ENCODE peak calls at places on chromosomes 6 and 20, in four cellular contexts. A is K562, L is H1, B is GM12878. I is an unnamed sample.

GRCh38 chr6:124984668-124985338 is 22.6 kb downstream of the RNF217 start:
- DNase-seq in A (no peak), L (no peak), B (no peak), I (no peak)

GRCh38 chr6:145891126-145891525 is 73.0 kb downstream of the SHPRH start:
- DNase-seq in A (no peak), L (no peak), B (no peak), I (peak)

GRCh38 chr20:1588869-1589460 is 30.8 kb downstream of the SIRPB1 start:
- DNase-seq in A (no peak), L (no peak), B (no peak), I (no peak)

GRCh38 chr6:166877349-166877748 is 79.0 kb downstream of the RNASET2 start:
- DNase-seq in A (no peak), L (no peak), B (no peak), I (no peak)

GRCh38 chr20:44827401-44827800 is 17.1 kb upstream of the RIMS4 start:
- DNase-seq in A (no peak), L (no peak), B (no peak), I (no peak)

GRCh38 chr6:38018755-38019165 is 199.2 kb downstream of the ZFAND3 start:
- DNase-seq in A (no peak), L (no peak), B (no peak), I (peak)

GRCh38 chr20:22711981-22712755 is 127.8 kb upstream of the FOXA2 start:
- DNase-seq in A (no peak), L (no peak), B (no peak), I (no peak)

GRCh38 chr6:26739811-26740210 is 80.3 kb upstream of the ZNF322 start:
- DNase-seq in A (no peak), L (peak), B (no peak), I (no peak)

GRCh38 chr6:44699851-44700250 is 312.3 kb downstream of the CDC5L start:
- DNase-seq in A (no peak), L (no peak), B (no peak), I (no peak)

GRCh38 chr6:134510920-134511319 is 193.0 kb upstream of the SGK1 start:
- DNase-seq in A (no peak), L (no peak), B (no peak), I (no peak)

GRCh38 chr6:159969204-159969912 is 476 bp downstream of the IGF2R start:
- DNase-seq in A (peak), L (peak), B (no peak), I (no peak)

GRCh38 chr6:159968295-159969203 is at the start of gene IGF2R:
- DNase-seq in A (peak), L (peak), B (no peak), I (peak)

GRCh38 chr6:159970659-159971063 is 1.8 kb downstream of the IGF2R start:
- DNase-seq in A (peak), L (no peak), B (no peak), I (no peak)

GRCh38 chr6:159971341-159972178 is 2.7 kb downstream of the IGF2R start:
- DNase-seq in A (peak), L (no peak), B (no peak), I (no peak)

DNA sequence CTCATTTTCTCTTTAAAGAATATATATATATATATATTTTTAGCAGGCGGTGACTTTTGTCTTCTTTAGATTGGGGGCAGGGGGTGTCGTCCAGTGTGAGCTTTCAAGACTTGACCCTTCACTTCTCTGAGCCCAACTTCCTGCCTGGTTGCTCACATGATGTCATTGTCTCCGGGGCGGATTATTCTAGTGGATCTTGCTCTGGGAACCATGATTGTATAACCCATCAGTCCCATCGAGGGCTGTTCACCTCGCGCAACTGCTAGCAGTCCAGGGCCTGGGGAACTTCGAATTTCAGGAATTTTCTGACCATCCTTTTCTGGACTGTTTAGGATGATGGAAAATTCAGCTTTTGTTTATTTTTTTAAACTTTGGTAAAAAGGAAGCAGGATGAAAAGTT is 1.0 kb downstream of the IGF2R start:
- DNase-seq in A (peak), L (no peak), B (no peak), I (peak)
- TF ChIP-seq POLR2A in A (peak), L (no peak), B (no peak), I (peak)

DNA sequence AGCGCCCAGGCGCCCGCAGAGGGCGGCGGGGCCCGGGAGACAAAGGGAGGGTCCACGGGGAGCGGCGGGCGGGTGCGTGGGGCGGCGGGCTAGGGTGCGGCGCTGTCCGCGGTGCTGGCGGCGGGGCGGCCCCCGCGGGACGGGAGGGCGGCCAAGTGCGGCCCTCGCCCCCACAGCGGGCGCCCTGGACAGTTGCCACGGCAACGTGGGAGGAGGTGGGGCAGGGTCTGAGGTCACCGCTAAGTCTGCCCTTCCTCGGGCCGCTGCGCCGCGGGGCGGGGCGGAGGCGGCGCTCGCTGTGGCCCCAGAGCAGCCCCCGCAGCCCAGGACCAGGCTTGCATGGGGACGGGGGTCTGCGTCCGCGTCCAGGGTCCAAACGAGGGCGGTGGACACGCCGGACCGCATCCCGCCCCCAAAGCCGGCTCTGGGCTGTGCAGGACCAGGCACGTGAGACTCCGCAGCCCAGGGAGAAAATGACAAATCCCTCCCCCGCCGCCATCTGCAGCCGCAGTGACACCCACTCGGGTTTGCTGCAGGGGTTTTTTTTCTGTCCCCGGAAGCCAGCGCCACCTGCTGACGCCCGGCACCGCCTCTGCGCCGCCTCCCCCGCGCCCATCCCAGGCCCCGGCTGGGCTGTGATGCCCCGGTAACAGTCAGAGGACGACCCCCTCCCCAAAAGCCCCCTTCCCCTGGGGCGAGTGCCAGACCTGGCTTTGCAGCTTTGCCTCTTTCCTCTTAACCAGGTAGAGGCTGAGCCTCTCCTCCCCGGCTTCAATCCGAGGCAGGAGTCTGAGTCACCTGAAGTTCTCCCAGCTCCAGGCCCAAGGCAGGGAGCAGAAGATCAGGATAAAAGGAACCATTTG is 36.8 kb downstream of the YTHDF1 start:
- DNase-seq in A (peak), L (peak), B (no peak), I (no peak)
- TF ChIP-seq GABPA in A (peak), L (no peak), B (no peak), I (no peak)

GRCh38 chr6:34791842-34792604 is at the start of gene BLTP3A:
- DNase-seq in A (peak), L (peak), B (no peak), I (peak)
- TF ChIP-seq POLR2A in A (peak), L (peak), B (peak), I (peak)

GRCh38 chr20:11920083-11920482 is 2.4 kb downstream of the BTBD3 start:
- DNase-seq in A (no peak), L (no peak), B (no peak), I (no peak)

GRCh38 chr20:11918280-11918952 is 723 bp downstream of the BTBD3 start:
- DNase-seq in A (no peak), L (no peak), B (no peak), I (no peak)

GRCh38 chr20:11921326-11921725 is 3.6 kb downstream of the BTBD3 start:
- DNase-seq in A (no peak), L (no peak), B (no peak), I (no peak)

GRCh38 chr20:11919046-11919445 is 1.4 kb downstream of the BTBD3 start:
- DNase-seq in A (no peak), L (no peak), B (no peak), I (no peak)

GRCh38 chr20:11919571-11919970 is 1.9 kb downstream of the BTBD3 start:
- DNase-seq in A (no peak), L (no peak), B (no peak), I (no peak)
- TF ChIP-seq GABPA in A (no peak), L (no peak), B (no peak), I (no peak)

GRCh38 chr6:143805832-143806281 is 37.3 kb upstream of the LTV1 start:
- DNase-seq in A (peak), L (no peak), B (no peak), I (no peak)
- TF ChIP-seq POLR2A in A (no peak), L (no peak), B (no peak), I (no peak)

DNA sequence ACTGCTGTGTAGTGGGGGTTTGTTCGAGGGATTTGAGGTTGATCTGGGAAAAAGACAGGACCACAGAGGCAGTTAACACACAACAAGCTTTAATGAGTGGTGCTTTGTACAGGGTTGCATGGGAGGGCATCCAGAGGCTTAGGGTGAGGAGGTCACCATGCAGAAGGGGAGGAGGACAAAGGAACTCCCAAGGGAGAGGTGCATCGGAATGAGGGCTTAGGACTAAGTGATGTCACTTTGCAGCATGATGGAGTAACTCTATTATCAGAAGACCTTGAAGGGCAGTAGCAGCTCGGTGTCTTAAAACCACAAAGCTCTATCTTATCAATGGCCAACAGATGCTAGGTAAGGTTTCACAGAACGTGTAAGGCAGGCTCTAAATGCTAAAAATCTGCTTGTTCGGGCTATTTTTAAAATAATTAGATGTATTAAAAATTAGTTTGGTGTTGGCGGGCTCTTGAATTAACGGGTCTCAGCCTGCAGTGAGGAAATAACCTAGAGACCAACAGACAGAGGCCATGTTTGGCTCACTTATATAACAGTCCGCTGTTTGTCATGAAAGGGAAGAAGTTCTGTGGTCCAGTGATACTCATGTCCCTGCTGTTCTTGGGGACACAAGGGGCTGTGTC is 37.9 kb downstream of the MAN1A1 start:
- DNase-seq in A (peak), L (no peak), B (no peak), I (no peak)
- TF ChIP-seq GABPA in A (no peak), L (no peak), B (no peak), I (no peak)